ENCODE peak calls at places on chromosomes 11 and 22, in eight cellular contexts. A is astrocyte of the cerebellum, I is A549, C is kidney tubule cell, Q is C1 segment of cervical spinal cord, K is mesenchymal stem cell, N is NCI-H1048, D is chondrocyte. V is an unnamed sample.

GRCh38 chr11:57546869-57547518 is 9.6 kb downstream of the SMTNL1 start:
- DNase-seq in A (no peak), I (peak; percentile 50), C (peak; percentile 69), Q (no peak), K (peak; percentile 60), N (no peak), D (no peak), V (no peak)

GRCh38 chr11:976431-977160 is 50.9 kb downstream of the AP2A2 start:
- DNase-seq in A (peak; percentile 60), I (no peak), C (no peak), Q (peak; percentile 76), K (no peak), N (no peak), D (no peak), V (no peak)

GRCh38 chr11:33777906-33778305 is 3.6 kb upstream of the FBXO3 start:
- DNase-seq in A (no peak), I (no peak), C (no peak), Q (no peak), K (no peak), N (no peak), D (no peak), V (no peak)

GRCh38 chr22:36770116-36770945 is 5.6 kb downstream of the IFT27 start:
- DNase-seq in A (no peak), I (no peak), C (no peak), Q (no peak), K (no peak), N (no peak), D (peak; percentile 77), V (no peak)

GRCh38 chr11:74538680-74539079 is 45.2 kb upstream of the LIPT2 start:
- DNase-seq in A (no peak), I (no peak), C (no peak), Q (no peak), K (no peak), N (no peak), D (no peak), V (no peak)

GRCh38 chr11:46130286-46130937 is 9.2 kb upstream of the PHF21A start:
- DNase-seq in A (no peak), I (no peak), C (no peak), Q (no peak), K (no peak), N (no peak), D (no peak), V (no peak)

GRCh38 chr22:22767876-22768602 is 119.6 kb upstream of the IGLL5 start:
- DNase-seq in A (no peak), I (no peak), C (no peak), Q (no peak), K (no peak), N (no peak), D (no peak), V (no peak)

GRCh38 chr11:10952872-10953271 is 95.0 kb upstream of the ZBED5 start:
- DNase-seq in A (no peak), I (no peak), C (no peak), Q (no peak), K (no peak), N (no peak), D (no peak), V (no peak)

GRCh38 chr22:31055322-31056159 is 25.6 kb upstream of the SMTN start:
- DNase-seq in A (peak; percentile 93), I (peak; percentile 98), C (peak; percentile 91), Q (peak; percentile 64), K (peak; percentile 99), N (no peak), D (peak; percentile 93), V (no peak)

GRCh38 chr11:32173435-32173834 is 82.6 kb downstream of the RCN1 start:
- DNase-seq in A (peak; percentile 52), I (peak; percentile 41), C (peak; percentile 68), Q (peak; percentile 46), K (peak; percentile 60), N (no peak), D (no peak), V (no peak)

GRCh38 chr22:23904855-23905254 is 10.7 kb downstream of the MIF start:
- DNase-seq in A (no peak), I (no peak), C (no peak), Q (peak; percentile 83), K (peak; percentile 36), N (no peak), D (no peak), V (no peak)

GRCh38 chr11:59283825-59284772 is 71.4 kb upstream of the MPEG1 start:
- DNase-seq in A (peak; percentile 16), I (peak; percentile 62), C (peak; percentile 59), Q (no peak), K (peak; percentile 42), N (no peak), D (no peak), V (peak; percentile 27)

GRCh38 chr11:61413496-61413895 is 16.3 kb downstream of the CPSF7 start:
- DNase-seq in A (no peak), I (no peak), C (no peak), Q (no peak), K (no peak), N (no peak), D (no peak), V (no peak)

GRCh38 chr11:83120328-83120727 is 36.6 kb upstream of the PCF11 start:
- DNase-seq in A (no peak), I (no peak), C (peak; percentile 62), Q (no peak), K (peak; percentile 13), N (no peak), D (no peak), V (no peak)

GRCh38 chr22:22938672-22939536 is 51.3 kb downstream of the IGLL5 start:
- DNase-seq in A (no peak), I (no peak), C (no peak), Q (no peak), K (no peak), N (no peak), D (no peak), V (no peak)

GRCh38 chr11:19646921-19647320 is 65.7 kb upstream of the NAV2 start:
- DNase-seq in A (peak; percentile 97), I (no peak), C (peak; percentile 88), Q (no peak), K (peak; percentile 93), N (no peak), D (no peak), V (no peak)

GRCh38 chr22:21669026-21669425 is 3.2 kb downstream of the PPIL2 start:
- DNase-seq in A (no peak), I (no peak), C (peak; percentile 39), Q (no peak), K (no peak), N (no peak), D (no peak), V (no peak)

GRCh38 chr22:46297151-46297819 is 615 bp downstream of the GTSE1 start:
- DNase-seq in A (no peak), I (no peak), C (peak; percentile 60), Q (no peak), K (peak; percentile 49), N (no peak), D (peak; percentile 84), V (no peak)

GRCh38 chr11:118325283-118325682 is 17.2 kb downstream of the CD3D start:
- DNase-seq in A (no peak), I (no peak), C (no peak), Q (no peak), K (no peak), N (no peak), D (no peak), V (no peak)

GRCh38 chr22:40855104-40855959 is 1.1 kb downstream of the ST13 start:
- DNase-seq in A (no peak), I (no peak), C (no peak), Q (no peak), K (peak; percentile 47), N (no peak), D (no peak), V (no peak)

GRCh38 chr11:16028406-16028805 is 327.9 kb downstream of the SOX6 start:
- DNase-seq in A (peak; percentile 1), I (no peak), C (no peak), Q (no peak), K (peak; percentile 52), N (no peak), D (no peak), V (no peak)

GRCh38 chr11:82533628-82534353 is 199.9 kb downstream of the FAM181B start:
- DNase-seq in A (no peak), I (no peak), C (no peak), Q (no peak), K (no peak), N (peak; percentile 46), D (no peak), V (no peak)

GRCh38 chr11:67500818-67501584 is 4.2 kb downstream of the PITPNM1 start:
- DNase-seq in A (no peak), I (no peak), C (no peak), Q (no peak), K (no peak), N (no peak), D (no peak), V (no peak)

GRCh38 chr11:109000531-109000930 is 335.7 kb downstream of the DDX10 start:
- DNase-seq in A (no peak), I (no peak), C (no peak), Q (no peak), K (no peak), N (no peak), D (no peak), V (no peak)

GRCh38 chr11:72243567-72244316 is at the start of gene PHOX2A:
- DNase-seq in A (no peak), I (no peak), C (no peak), Q (no peak), K (no peak), N (no peak), D (peak; percentile 68), V (no peak)

GRCh38 chr11:119277660-119278059 is 39.3 kb downstream of the MCAM start:
- DNase-seq in A (no peak), I (no peak), C (no peak), Q (no peak), K (no peak), N (no peak), D (no peak), V (no peak)

V was measured in effector CD4-positive, alpha-beta T cell.